ENCODE peak calls at places on chromosomes 4 and X, in six cellular contexts. J is CD4-positive, CD25-positive, alpha-beta regulatory T cell; H is NCI-H1694; I is glutamatergic neuron; X is lower leg skin; K is hypothalamus. D is an unnamed sample.

GRCh38 chr4:183229397-183229796 is 90.7 kb downstream of the CLDN22 start:
- DNase-seq in J (no peak), H (no peak), I (no peak), X (no peak), K (no peak), D (no peak)

GRCh38 chrX:25873196-25873595 is 264.9 kb upstream of the MAGEB18 start:
- DNase-seq in J (no peak), H (no peak), I (no peak), X (no peak), K (no peak), D (no peak)

GRCh38 chrX:16771483-16772398 is 14.5 kb upstream of the TXLNG start:
- DNase-seq in J (no peak), H (no peak), I (no peak), X (no peak), K (no peak), D (no peak)

GRCh38 chr4:5969336-5969735 is 48.9 kb downstream of the C4orf50 start:
- DNase-seq in J (no peak), H (no peak), I (no peak), X (peak), K (no peak), D (no peak)

GRCh38 chrX:50691820-50692219 is 122.2 kb downstream of the SHROOM4 start:
- DNase-seq in J (peak), H (peak), I (no peak), X (no peak), K (no peak), D (peak)

GRCh38 chr4:70818173-70818856 is 21.4 kb downstream of the GRSF1 start:
- DNase-seq in J (no peak), H (no peak), I (no peak), X (no peak), K (no peak), D (no peak)

GRCh38 chr4:157572951-157573350 is 352.4 kb downstream of the GRIA2 start:
- DNase-seq in J (no peak), H (no peak), I (no peak), X (no peak), K (no peak), D (no peak)

GRCh38 chr4:3314706-3315260 is 22.0 kb downstream of the RGS12 start:
- DNase-seq in J (no peak), H (no peak), I (no peak), X (peak), K (no peak), D (no peak)

GRCh38 chr4:142778430-142778829 is 67.7 kb downstream of the INPP4B start:
- DNase-seq in J (no peak), H (no peak), I (no peak), X (no peak), K (no peak), D (no peak)